ENCODE peak calls at places on chromosomes 4 and X, in four cellular contexts. U is WTC11, H is SK-N-SH, O is K562. Y is an unnamed sample.

GRCh38 chrX:116499780-116500179 is 37.0 kb upstream of the CT83 start:
- DNase-seq in U (no peak), H (no peak), O (no peak), Y (no peak)

GRCh38 chr4:2805712-2806391 is 13.0 kb downstream of the SH3BP2 start:
- DNase-seq in U (no peak), H (no peak), O (no peak), Y (no peak)

GRCh38 chr4:79535516-79535915 is 127.5 kb upstream of the GK2 start:
- DNase-seq in U (no peak), H (no peak), O (no peak), Y (no peak)

GRCh38 chr4:23382880-23383279 is 507.0 kb downstream of the PPARGC1A start:
- DNase-seq in U (no peak), H (no peak), O (no peak), Y (no peak)

GRCh38 chrX:69280956-69281355 is 115.7 kb upstream of the PJA1 start:
- DNase-seq in U (no peak), H (no peak), O (no peak), Y (no peak)

GRCh38 chr4:148116264-148116663 is 325.9 kb downstream of the NR3C2 start:
- DNase-seq in U (no peak), H (no peak), O (no peak), Y (no peak)

GRCh38 chr4:80237992-80238391 is 28.5 kb upstream of the FGF5 start:
- DNase-seq in U (no peak), H (no peak), O (no peak), Y (no peak)

GRCh38 chr4:91226838-91227237 is 1076.9 kb upstream of the GRID2 start:
- DNase-seq in U (no peak), H (no peak), O (no peak), Y (no peak)

GRCh38 chrX:154649864-154650510 is 3.4 kb downstream of the CTAG2 start:
- DNase-seq in U (no peak), H (no peak), O (no peak), Y (no peak)

GRCh38 chrX:38192007-38192625 is 28.6 kb downstream of the SRPX start:
- DNase-seq in U (peak; percentile 17), H (peak; percentile 37), O (peak; percentile 7), Y (no peak)

GRCh38 chr4:3485011-3485881 is 22.1 kb downstream of the DOK7 start:
- DNase-seq in U (no peak), H (no peak), O (no peak), Y (no peak)

GRCh38 chrX:46029777-46030176 is 515.4 kb downstream of the ZNF674 start:
- DNase-seq in U (no peak), H (no peak), O (no peak), Y (no peak)

GRCh38 chr4:188110741-188111458 is 1.5 kb upstream of the TRIML2 start:
- DNase-seq in U (no peak), H (no peak), O (no peak), Y (no peak)

GRCh38 chrX:1751781-1752180 is 136.9 kb downstream of the ASMT start:
- DNase-seq in U (no peak), H (no peak), O (no peak), Y (no peak)

GRCh38 chr4:105677689-105678088 is 30.8 kb downstream of the INTS12 start:
- DNase-seq in U (no peak), H (no peak), O (no peak), Y (no peak)

GRCh38 chrX:102154900-102155805 is 624 bp downstream of the BEX5 start:
- DNase-seq in U (no peak), H (peak; percentile 9), O (no peak), Y (peak; percentile 55)

GRCh38 chr4:108937066-108937465 is 174.2 kb upstream of the ETNPPL start:
- DNase-seq in U (no peak), H (no peak), O (no peak), Y (no peak)

GRCh38 chr4:19473569-19473968 is 778.1 kb upstream of the SLIT2 start:
- DNase-seq in U (no peak), H (no peak), O (no peak), Y (no peak)

GRCh38 chr4:1943928-1944327 is 64.8 kb downstream of the NELFA start:
- DNase-seq in U (no peak), H (no peak), O (no peak), Y (no peak)

GRCh38 chr4:136900706-136901105 is 631.6 kb downstream of the PCDH18 start:
- DNase-seq in U (no peak), H (no peak), O (no peak), Y (no peak)

GRCh38 chrX:123860983-123861382 is 1.1 kb downstream of the XIAP start:
- DNase-seq in U (no peak), H (no peak), O (no peak), Y (no peak)

GRCh38 chr4:39498724-39499014 is 28.6 kb downstream of the UGDH start:
- DNase-seq in U (no peak), H (no peak), O (no peak), Y (no peak)

GRCh38 chr4:28772066-28772465 is 1911.4 kb downstream of the STIM2 start:
- DNase-seq in U (no peak), H (no peak), O (no peak), Y (no peak)

GRCh38 chrX:104428231-104428630 is 137.8 kb upstream of the IL1RAPL2 start:
- DNase-seq in U (no peak), H (no peak), O (no peak), Y (no peak)

GRCh38 chrX:19177710-19178109 is 55.4 kb upstream of the ADGRG2 start:
- DNase-seq in U (no peak), H (no peak), O (no peak), Y (no peak)

GRCh38 chrX:10395179-10395578 is 225.2 kb downstream of the MID1 start:
- DNase-seq in U (no peak), H (no peak), O (no peak), Y (no peak)

GRCh38 chrX:129706395-129707072 is 32.2 kb upstream of the XPNPEP2 start:
- DNase-seq in U (no peak), H (peak; percentile 42), O (no peak), Y (no peak)

GRCh38 chrX:140495739-140496138 is 9.1 kb downstream of the SOX3 start:
- DNase-seq in U (no peak), H (no peak), O (no peak), Y (no peak)

GRCh38 chrX:107429090-107429489 is 20.4 kb upstream of the FRMPD3 start:
- DNase-seq in U (peak; percentile 56), H (no peak), O (no peak), Y (peak; percentile 49)

GRCh38 chrX:74104356-74105065 is 199.5 kb upstream of the ZCCHC13 start:
- DNase-seq in U (no peak), H (no peak), O (no peak), Y (no peak)

GRCh38 chr4:153792007-153792892 is 3.4 kb upstream of the SFRP2 start:
- DNase-seq in U (peak; percentile 93), H (peak; percentile 82), O (peak; percentile 30), Y (peak; percentile 85)

DNA sequence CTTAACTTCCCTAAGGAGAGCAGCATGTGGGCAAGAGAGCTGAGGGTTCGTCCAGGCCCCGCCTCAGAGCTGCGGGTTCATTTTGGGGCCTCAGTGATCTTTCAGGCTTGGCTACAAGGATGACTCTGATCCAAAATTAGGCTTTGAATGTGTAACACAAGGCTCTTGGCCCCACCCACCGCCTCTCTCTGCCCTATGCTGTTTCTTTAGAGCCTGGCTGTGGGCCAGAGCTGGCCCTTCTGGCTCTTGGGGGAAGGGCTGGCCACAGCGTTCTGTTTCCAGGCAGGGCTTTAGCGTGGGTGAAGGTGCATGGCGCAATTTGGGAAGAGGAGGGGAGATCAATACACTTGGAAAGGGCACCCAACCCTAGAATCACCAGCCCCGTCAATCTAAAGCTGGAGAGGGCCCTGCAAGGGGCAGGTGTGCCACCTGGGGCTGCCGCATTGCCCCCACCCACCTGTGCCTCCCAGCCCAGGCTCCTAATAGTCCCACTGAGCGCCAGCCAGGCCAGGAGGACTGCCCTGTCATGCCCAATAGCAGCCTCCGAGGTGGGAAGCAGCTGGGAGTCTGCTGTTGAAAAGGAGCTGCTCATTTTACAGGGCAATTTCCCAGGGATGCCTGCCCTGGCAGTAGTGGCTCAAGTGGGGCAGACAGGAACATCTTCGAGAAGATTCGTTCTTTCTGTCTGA is 84.5 kb upstream of the MAML3 start:
- DNase-seq in U (peak; percentile 49), H (peak; percentile 82), O (no peak), Y (peak; percentile 63)
- TF ChIP-seq TEAD4 in U (no peak), H (no peak), O (no peak), Y (no peak)

DNA sequence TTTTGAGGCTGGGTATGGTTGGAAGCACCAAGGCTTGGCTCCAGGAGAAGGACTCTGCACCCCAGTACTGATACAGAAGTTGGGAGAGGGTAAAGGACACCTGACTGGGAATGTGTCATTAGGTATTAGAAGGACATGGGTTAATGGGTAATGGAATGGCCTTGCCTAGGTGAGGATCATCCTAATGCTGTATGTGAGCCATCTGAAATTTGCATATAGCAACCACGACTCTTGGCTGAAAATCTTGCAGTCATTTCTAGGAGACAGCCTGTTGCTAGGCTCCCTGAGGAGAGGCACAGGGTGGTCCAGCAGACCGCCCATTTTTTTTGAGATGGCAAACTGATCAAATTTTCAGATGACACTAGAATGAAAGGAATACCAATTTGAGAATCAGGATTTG is 26.9 kb upstream of the AP1S2 start:
- DNase-seq in U (no peak), H (no peak), O (no peak), Y (no peak)
- TF ChIP-seq TEAD4 in U (no peak), H (no peak), O (no peak), Y (no peak)

GRCh38 chr4:89438102-89438831 is 130.7 kb upstream of the GPRIN3 start:
- DNase-seq in U (peak; percentile 76), H (peak; percentile 34), O (peak; percentile 19), Y (peak; percentile 78)
- TF ChIP-seq TEAD4 in U (no peak), H (no peak), O (no peak), Y (no peak)

GRCh38 chr4:114252499-114252898 is 273.1 kb upstream of the ARSJ start:
- DNase-seq in U (no peak), H (no peak), O (no peak), Y (no peak)

GRCh38 chr4:114263233-114263632 is 283.8 kb upstream of the ARSJ start:
- DNase-seq in U (no peak), H (no peak), O (no peak), Y (no peak)

DNA sequence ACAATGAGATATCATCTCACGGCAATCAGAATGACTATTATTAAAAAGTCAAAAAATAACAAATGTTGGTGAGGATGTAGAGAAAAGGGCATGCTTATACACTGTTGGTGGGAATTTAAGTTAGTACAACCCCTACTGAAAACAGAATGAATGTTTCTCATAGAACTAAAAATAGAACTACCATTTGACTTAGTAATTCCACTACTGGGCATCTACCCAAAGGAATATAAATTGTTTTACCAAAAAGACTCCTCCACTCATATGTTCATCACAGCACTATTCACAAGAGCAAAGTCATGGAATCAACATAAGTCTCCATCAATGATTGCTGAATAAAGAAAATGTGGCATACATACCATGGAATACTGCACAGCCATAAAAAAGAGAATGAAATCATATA is 278.1 kb upstream of the ARSJ start:
- DNase-seq in U (no peak), H (no peak), O (no peak), Y (no peak)
- TF ChIP-seq TEAD4 in U (no peak), H (no peak), O (no peak), Y (no peak)

GRCh38 chr4:31360786-31361185 is 640.6 kb downstream of the PCDH7 start:
- DNase-seq in U (no peak), H (no peak), O (no peak), Y (no peak)
- TF ChIP-seq TEAD4 in U (no peak), H (no peak), O (no peak), Y (no peak)

GRCh38 chrX:85243155-85243554 is 424 bp downstream of the SATL1 start:
- DNase-seq in U (no peak), H (peak; percentile 18), O (peak; percentile 7), Y (no peak)

GRCh38 chrX:85243761-85244410 is at the start of the genes SATL1 and ZNF711:
- DNase-seq in U (peak; percentile 74), H (peak; percentile 87), O (peak; percentile 27), Y (peak; percentile 64)

GRCh38 chrX:85244411-85245210 is 820 bp downstream of the ZNF711 start:
- DNase-seq in U (peak; percentile 19), H (peak; percentile 60), O (peak; percentile 13), Y (peak; percentile 43)
- TF ChIP-seq TEAD4 in U (no peak), H (no peak), O (no peak), Y (no peak)

GRCh38 chr4:17169699-17170098 is 271.3 kb upstream of the LDB2 start:
- DNase-seq in U (no peak), H (no peak), O (no peak), Y (no peak)
- TF ChIP-seq TEAD4 in U (no peak), H (no peak), O (no peak), Y (no peak)

Y was measured in H1.